ENCODE peak calls at places on chromosomes 7 and 10, in ten cellular contexts. Q, F, I, X, B, U, G, Y, E and R are unnamed samples.

GRCh38 chr7:90595341-90595800 is 750 bp upstream of the CDK14 start:
- DNase-seq in G (no peak), B (peak; percentile 9), F (no peak), U (peak; percentile 60), Y (peak; percentile 25), I (no peak), X (no peak), E (no peak), Q (no peak), R (no peak)

GRCh38 chr7:130133029-130133774 is 62.9 kb downstream of the KLHDC10 start:
- DNase-seq in B (no peak), Y (no peak), X (no peak), U (no peak), G (no peak), F (no peak), I (no peak), Q (no peak), E (no peak), R (no peak)

GRCh38 chr10:107544706-107545520 is 380.4 kb upstream of the SORCS1 start:
- DNase-seq in U (peak; percentile 53), Q (no peak), Y (no peak), G (no peak), X (no peak), E (no peak), I (no peak), B (no peak), F (no peak), R (no peak)

GRCh38 chr7:36658603-36659516 is 65.4 kb downstream of the AOAH start:
- DNase-seq in Q (peak; percentile 89), G (no peak), E (no peak), X (no peak), Y (peak; percentile 77), B (peak; percentile 89), F (no peak), I (no peak), U (peak; percentile 75), R (peak; percentile 98)

GRCh38 chr10:130137077-130137448 is 872 bp downstream of the GLRX3 start:
- DNase-seq in I (no peak), Y (peak; percentile 24), F (no peak), G (no peak), E (no peak), U (no peak), X (no peak), Q (no peak), B (peak; percentile 26), R (no peak)

GRCh38 chr10:72335394-72336258 is 19.1 kb downstream of the DNAJB12 start:
- DNase-seq in Q (no peak), G (peak; percentile 83), F (peak; percentile 89), U (peak; percentile 36), E (no peak), Y (peak; percentile 91), X (peak; percentile 67), I (peak; percentile 45), B (no peak), R (no peak)

GRCh38 chr10:126016884-126017283 is 120.5 kb downstream of the FANK1 start:
- DNase-seq in I (no peak), X (no peak), U (no peak), Q (no peak), Y (no peak), E (no peak), B (no peak), F (no peak), G (no peak), R (no peak)

GRCh38 chr7:148607151-148607661 is 16.6 kb downstream of the C7orf33 start:
- DNase-seq in X (no peak), Y (no peak), U (peak; percentile 68), Q (peak; percentile 84), I (no peak), B (no peak), G (no peak), F (no peak), E (no peak), R (no peak)

GRCh38 chr10:33484787-33485186 is 150.3 kb upstream of the NRP1 start:
- DNase-seq in G (no peak), B (no peak), X (no peak), F (no peak), Y (peak; percentile 82), U (no peak), Q (no peak), I (no peak), E (no peak), R (no peak)

GRCh38 chr10:121624778-121625330 is 26.6 kb upstream of the FGFR2 start:
- DNase-seq in G (no peak), F (no peak), B (no peak), Y (no peak), Q (no peak), U (no peak), E (peak; percentile 56), I (no peak), X (no peak), R (no peak)

GRCh38 chr7:146544748-146545147 is 428.1 kb downstream of the CNTNAP2 start:
- DNase-seq in U (no peak), I (no peak), X (no peak), G (no peak), F (no peak), Y (no peak), B (no peak), Q (no peak), E (no peak), R (no peak)

GRCh38 chr7:28646371-28647075 is 234.2 kb downstream of the CREB5 start:
- DNase-seq in E (no peak), U (no peak), F (no peak), Q (no peak), X (no peak), I (no peak), G (no peak), Y (no peak), B (no peak), R (no peak)

GRCh38 chr10:125711110-125711750 is 8.3 kb upstream of the EDRF1 start:
- DNase-seq in Y (no peak), B (no peak), E (no peak), U (no peak), I (no peak), Q (no peak), F (no peak), X (no peak), G (no peak), R (no peak)

GRCh38 chr10:80315391-80315790 is 25.9 kb upstream of the MAT1A start:
- DNase-seq in G (no peak), U (no peak), E (no peak), Y (no peak), I (no peak), X (no peak), B (no peak), Q (no peak), F (no peak), R (no peak)

GRCh38 chr10:43389867-43390266 is 18.4 kb downstream of the FXYD4 start:
- DNase-seq in Q (no peak), U (no peak), X (no peak), E (no peak), F (no peak), G (no peak), B (no peak), I (no peak), Y (no peak), R (no peak)
- H3K36me3 ChIP-seq in Q (peaks cover 93% of the 10 kb centered on the region), U (peaks cover 96% of the 10 kb centered on the region), X (no peaks in the 10 kb centered on the region), E (peaks cover 56% of the 10 kb centered on the region), F (peaks cover 100% of the 10 kb centered on the region), G (peaks cover 99% of the 10 kb centered on the region), B (peaks cover 100% of the 10 kb centered on the region), I (peaks cover 100% of the 10 kb centered on the region), Y (peaks cover 27% of the 10 kb centered on the region), R (peaks cover 73% of the 10 kb centered on the region)

GRCh38 chr7:71935674-71936073 is 476.5 kb downstream of the CALN1 start:
- DNase-seq in B (no peak), I (no peak), Q (no peak), U (no peak), G (no peak), F (no peak), X (no peak), Y (no peak), E (no peak), R (no peak)

GRCh38 chr7:71937840-71938371 is 474.2 kb downstream of the CALN1 start:
- DNase-seq in G (no peak), F (no peak), I (no peak), Q (no peak), E (no peak), B (no peak), X (no peak), U (no peak), Y (no peak), R (no peak)

DNA sequence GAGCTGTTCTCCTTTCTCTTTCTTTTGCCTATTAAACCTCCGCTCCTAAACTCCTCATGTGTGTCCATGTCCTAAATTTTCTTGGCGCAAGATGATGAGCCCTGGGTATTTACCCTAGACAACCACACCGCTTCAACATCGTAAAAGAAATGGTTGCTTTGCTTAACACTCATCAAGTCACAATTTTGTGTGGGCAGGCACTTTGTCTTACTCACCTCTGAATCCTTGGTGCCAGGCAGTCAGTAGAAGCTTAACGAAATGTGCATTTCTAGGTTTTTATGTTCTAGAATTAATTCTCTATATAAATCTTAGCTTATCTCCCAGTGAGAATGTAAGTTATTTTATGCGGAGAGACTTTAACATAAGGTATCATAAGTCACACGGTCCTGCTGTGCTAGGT is 478.7 kb downstream of the CALN1 start:
- DNase-seq in I (no peak), E (no peak), G (no peak), U (no peak), Y (no peak), X (no peak), B (no peak), F (no peak), Q (no peak), R (no peak)
- H3K9me3 ChIP-seq in I (no peaks in the 10 kb centered on the region), E (no peaks in the 10 kb centered on the region), G (no peaks in the 10 kb centered on the region), U (peaks cover 7% of the 10 kb centered on the region), Y (no peaks in the 10 kb centered on the region), X (no peaks in the 10 kb centered on the region), B (no peaks in the 10 kb centered on the region), F (no peaks in the 10 kb centered on the region), Q (no peaks in the 10 kb centered on the region), R (no peaks in the 10 kb centered on the region)

DNA sequence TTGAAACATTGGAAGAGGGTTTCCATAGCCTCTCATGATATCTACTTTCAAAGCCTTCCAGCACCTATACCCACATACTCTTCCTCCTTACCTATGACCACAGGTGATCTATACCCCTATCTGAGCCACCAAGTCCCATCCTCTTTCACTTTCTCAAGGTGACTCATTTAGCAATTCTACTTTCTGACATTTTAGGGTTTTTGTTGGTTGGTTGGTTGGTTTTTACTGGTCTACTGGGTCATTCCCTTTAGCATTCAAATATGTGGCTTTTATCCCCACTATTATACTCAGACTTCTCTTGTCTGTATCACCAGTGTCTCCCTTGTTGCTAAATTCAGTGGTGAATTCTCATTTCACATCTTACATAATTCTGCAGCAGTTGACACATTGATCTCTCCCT is 130.4 kb upstream of the STEAP4 start:
- DNase-seq in X (no peak), F (no peak), Q (no peak), G (no peak), Y (no peak), E (no peak), B (no peak), I (no peak), U (no peak), R (no peak)
- H3K4me1 ChIP-seq in X (no peaks in the 10 kb centered on the region), F (no peaks in the 10 kb centered on the region), Q (no peaks in the 10 kb centered on the region), G (no peaks in the 10 kb centered on the region), Y (no peaks in the 10 kb centered on the region), E (no peaks in the 10 kb centered on the region), B (no peaks in the 10 kb centered on the region), I (no peaks in the 10 kb centered on the region), U (no peaks in the 10 kb centered on the region), R (no peaks in the 10 kb centered on the region)

DNA sequence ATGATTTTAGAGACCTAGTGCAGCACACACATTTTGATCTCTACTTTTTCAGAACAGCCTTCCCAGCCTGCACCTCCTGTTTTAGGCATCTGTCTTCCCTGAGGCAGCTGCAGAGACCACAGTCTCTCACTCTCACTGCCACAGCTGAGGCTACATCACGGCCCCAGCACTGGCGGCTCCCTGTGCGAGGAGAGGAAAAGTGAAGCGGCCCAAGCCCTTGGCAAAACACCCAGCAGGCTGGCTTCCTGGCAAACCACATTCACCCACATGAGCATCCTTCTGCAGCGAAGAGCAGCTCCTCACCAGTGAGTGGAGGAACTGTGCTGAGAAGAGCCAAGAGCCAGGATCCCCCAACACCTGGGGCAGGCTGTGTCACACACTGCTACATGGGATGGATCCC is 14.0 kb downstream of the HUS1 start:
- DNase-seq in X (no peak), I (no peak), E (no peak), Y (no peak), B (no peak), Q (no peak), F (no peak), U (no peak), G (no peak), R (no peak)
- H3K36me3 ChIP-seq in X (no peaks in the 10 kb centered on the region), I (peaks cover 97% of the 10 kb centered on the region), E (peaks cover 21% of the 10 kb centered on the region), Y (peaks cover 27% of the 10 kb centered on the region), B (peaks cover 88% of the 10 kb centered on the region), Q (peaks cover 85% of the 10 kb centered on the region), F (peaks cover 95% of the 10 kb centered on the region), U (peaks cover 83% of the 10 kb centered on the region), G (peaks cover 87% of the 10 kb centered on the region), R (peaks cover 49% of the 10 kb centered on the region)